ENCODE peak calls at places on chromosomes 13 and 19, in ten cellular contexts. One of them, this sample, is unnamed.

GRCh38 chr13:49585220-49586157 is at the start of gene RCBTB1:
- DNase-seq in A673: peak; percentile 77
- DNase-seq in glutamatergic neuron: peak; percentile 80
- DNase-seq in stimulated activated CD4-positive, alpha-beta T cell treated with anti-CD3 and anti-CD28 coated beads, TNF-alpha, amount 100 ng/mL, for 48 hours: peak; percentile 66
- DNase-seq in cardiac fibroblast: peak; percentile 72
- DNase-seq in effector CD4-positive, alpha-beta T cell: peak; percentile 62
- DNase-seq in naive thymus-derived CD8-positive, alpha-beta T cell: peak; percentile 71
- DNase-seq in T-helper 17 cell: peak; percentile 68
- DNase-seq in GOT3: peak; percentile 20
- DNase-seq in C1 segment of cervical spinal cord: peak; percentile 53
- DNase-seq in this sample: peak; percentile 75

GRCh38 chr19:1173160-1173844 is 766 bp downstream of the SBNO2 start:
- DNase-seq in T-helper 17 cell: no peak
- DNase-seq in GOT3: no peak
- DNase-seq in stimulated activated CD4-positive, alpha-beta T cell treated with anti-CD3 and anti-CD28 coated beads, TNF-alpha, amount 100 ng/mL, for 48 hours: no peak
- DNase-seq in cardiac fibroblast: no peak
- DNase-seq in A673: peak; percentile 50
- DNase-seq in naive thymus-derived CD8-positive, alpha-beta T cell: peak; percentile 26
- DNase-seq in C1 segment of cervical spinal cord: no peak
- DNase-seq in effector CD4-positive, alpha-beta T cell: no peak
- DNase-seq in glutamatergic neuron: no peak
- DNase-seq in this sample: peak; percentile 27

GRCh38 chr13:91216928-91217700 is 130.4 kb upstream of the MIR17HG start:
- DNase-seq in cardiac fibroblast: no peak
- DNase-seq in effector CD4-positive, alpha-beta T cell: no peak
- DNase-seq in C1 segment of cervical spinal cord: no peak
- DNase-seq in naive thymus-derived CD8-positive, alpha-beta T cell: no peak
- DNase-seq in GOT3: no peak
- DNase-seq in stimulated activated CD4-positive, alpha-beta T cell treated with anti-CD3 and anti-CD28 coated beads, TNF-alpha, amount 100 ng/mL, for 48 hours: no peak
- DNase-seq in A673: no peak
- DNase-seq in T-helper 17 cell: no peak
- DNase-seq in glutamatergic neuron: peak; percentile 68
- DNase-seq in this sample: no peak

GRCh38 chr19:932647-933552 is 7.1 kb downstream of the ARID3A start:
- DNase-seq in effector CD4-positive, alpha-beta T cell: no peak
- DNase-seq in A673: no peak
- DNase-seq in GOT3: no peak
- DNase-seq in T-helper 17 cell: no peak
- DNase-seq in cardiac fibroblast: peak; percentile 93
- DNase-seq in C1 segment of cervical spinal cord: no peak
- DNase-seq in glutamatergic neuron: peak; percentile 87
- DNase-seq in naive thymus-derived CD8-positive, alpha-beta T cell: peak; percentile 65
- DNase-seq in stimulated activated CD4-positive, alpha-beta T cell treated with anti-CD3 and anti-CD28 coated beads, TNF-alpha, amount 100 ng/mL, for 48 hours: no peak
- DNase-seq in this sample: no peak

GRCh38 chr13:87671031-87671823 is at the start of gene SLITRK5:
- DNase-seq in glutamatergic neuron: peak; percentile 95
- DNase-seq in stimulated activated CD4-positive, alpha-beta T cell treated with anti-CD3 and anti-CD28 coated beads, TNF-alpha, amount 100 ng/mL, for 48 hours: peak; percentile 55
- DNase-seq in naive thymus-derived CD8-positive, alpha-beta T cell: peak; percentile 39
- DNase-seq in effector CD4-positive, alpha-beta T cell: no peak
- DNase-seq in C1 segment of cervical spinal cord: peak; percentile 76
- DNase-seq in cardiac fibroblast: peak; percentile 47
- DNase-seq in T-helper 17 cell: peak; percentile 23
- DNase-seq in GOT3: peak; percentile 9
- DNase-seq in A673: peak; percentile 90
- DNase-seq in this sample: no peak

GRCh38 chr19:54424201-54424600 is 8.9 kb downstream of the TTYH1 start:
- DNase-seq in C1 segment of cervical spinal cord: no peak
- DNase-seq in T-helper 17 cell: no peak
- DNase-seq in naive thymus-derived CD8-positive, alpha-beta T cell: no peak
- DNase-seq in A673: no peak
- DNase-seq in GOT3: no peak
- DNase-seq in cardiac fibroblast: no peak
- DNase-seq in glutamatergic neuron: no peak
- DNase-seq in effector CD4-positive, alpha-beta T cell: no peak
- DNase-seq in stimulated activated CD4-positive, alpha-beta T cell treated with anti-CD3 and anti-CD28 coated beads, TNF-alpha, amount 100 ng/mL, for 48 hours: no peak
- DNase-seq in this sample: no peak

GRCh38 chr19:11849264-11849615 is 714 bp downstream of the ZNF439 start:
- DNase-seq in glutamatergic neuron: no peak
- DNase-seq in A673: no peak
- DNase-seq in T-helper 17 cell: no peak
- DNase-seq in naive thymus-derived CD8-positive, alpha-beta T cell: no peak
- DNase-seq in GOT3: no peak
- DNase-seq in effector CD4-positive, alpha-beta T cell: no peak
- DNase-seq in C1 segment of cervical spinal cord: no peak
- DNase-seq in stimulated activated CD4-positive, alpha-beta T cell treated with anti-CD3 and anti-CD28 coated beads, TNF-alpha, amount 100 ng/mL, for 48 hours: no peak
- DNase-seq in cardiac fibroblast: peak; percentile 8
- DNase-seq in this sample: peak; percentile 42

GRCh38 chr13:110617326-110618072 is 2.2 kb downstream of the NAXD start:
- DNase-seq in cardiac fibroblast: peak; percentile 86
- DNase-seq in naive thymus-derived CD8-positive, alpha-beta T cell: no peak
- DNase-seq in glutamatergic neuron: no peak
- DNase-seq in C1 segment of cervical spinal cord: no peak
- DNase-seq in stimulated activated CD4-positive, alpha-beta T cell treated with anti-CD3 and anti-CD28 coated beads, TNF-alpha, amount 100 ng/mL, for 48 hours: no peak
- DNase-seq in GOT3: no peak
- DNase-seq in A673: no peak
- DNase-seq in T-helper 17 cell: no peak
- DNase-seq in effector CD4-positive, alpha-beta T cell: no peak
- DNase-seq in this sample: no peak

GRCh38 chr19:47512183-47512947 is 2.5 kb downstream of the NAPA start:
- DNase-seq in glutamatergic neuron: no peak
- DNase-seq in cardiac fibroblast: peak; percentile 70
- DNase-seq in A673: no peak
- DNase-seq in C1 segment of cervical spinal cord: no peak
- DNase-seq in T-helper 17 cell: no peak
- DNase-seq in stimulated activated CD4-positive, alpha-beta T cell treated with anti-CD3 and anti-CD28 coated beads, TNF-alpha, amount 100 ng/mL, for 48 hours: no peak
- DNase-seq in naive thymus-derived CD8-positive, alpha-beta T cell: no peak
- DNase-seq in GOT3: no peak
- DNase-seq in effector CD4-positive, alpha-beta T cell: no peak
- DNase-seq in this sample: no peak

GRCh38 chr13:80547885-80548284 is 207.0 kb upstream of the SPRY2 start:
- DNase-seq in stimulated activated CD4-positive, alpha-beta T cell treated with anti-CD3 and anti-CD28 coated beads, TNF-alpha, amount 100 ng/mL, for 48 hours: no peak
- DNase-seq in C1 segment of cervical spinal cord: no peak
- DNase-seq in cardiac fibroblast: peak; percentile 83
- DNase-seq in effector CD4-positive, alpha-beta T cell: no peak
- DNase-seq in GOT3: no peak
- DNase-seq in T-helper 17 cell: no peak
- DNase-seq in naive thymus-derived CD8-positive, alpha-beta T cell: no peak
- DNase-seq in glutamatergic neuron: no peak
- DNase-seq in A673: no peak
- DNase-seq in this sample: no peak

GRCh38 chr13:50800091-50800739 is 43.3 kb downstream of the DLEU7 start:
- DNase-seq in cardiac fibroblast: no peak
- DNase-seq in C1 segment of cervical spinal cord: no peak
- DNase-seq in effector CD4-positive, alpha-beta T cell: no peak
- DNase-seq in GOT3: no peak
- DNase-seq in naive thymus-derived CD8-positive, alpha-beta T cell: no peak
- DNase-seq in A673: no peak
- DNase-seq in glutamatergic neuron: no peak
- DNase-seq in stimulated activated CD4-positive, alpha-beta T cell treated with anti-CD3 and anti-CD28 coated beads, TNF-alpha, amount 100 ng/mL, for 48 hours: no peak
- DNase-seq in T-helper 17 cell: no peak
- DNase-seq in this sample: no peak

GRCh38 chr19:55152017-55152416 is 3.0 kb upstream of the TNNT1 start:
- DNase-seq in glutamatergic neuron: no peak
- DNase-seq in effector CD4-positive, alpha-beta T cell: no peak
- DNase-seq in A673: peak; percentile 84
- DNase-seq in GOT3: no peak
- DNase-seq in T-helper 17 cell: no peak
- DNase-seq in stimulated activated CD4-positive, alpha-beta T cell treated with anti-CD3 and anti-CD28 coated beads, TNF-alpha, amount 100 ng/mL, for 48 hours: no peak
- DNase-seq in cardiac fibroblast: no peak
- DNase-seq in naive thymus-derived CD8-positive, alpha-beta T cell: no peak
- DNase-seq in C1 segment of cervical spinal cord: no peak
- DNase-seq in this sample: peak; percentile 44

GRCh38 chr19:50280983-50281382 is 48.2 kb downstream of the KCNC3 start:
- DNase-seq in C1 segment of cervical spinal cord: no peak
- DNase-seq in naive thymus-derived CD8-positive, alpha-beta T cell: no peak
- DNase-seq in stimulated activated CD4-positive, alpha-beta T cell treated with anti-CD3 and anti-CD28 coated beads, TNF-alpha, amount 100 ng/mL, for 48 hours: no peak
- DNase-seq in glutamatergic neuron: no peak
- DNase-seq in T-helper 17 cell: no peak
- DNase-seq in effector CD4-positive, alpha-beta T cell: no peak
- DNase-seq in cardiac fibroblast: no peak
- DNase-seq in GOT3: no peak
- DNase-seq in A673: no peak
- DNase-seq in this sample: no peak

GRCh38 chr19:10431254-10431942 is 11.1 kb downstream of the PDE4A start:
- DNase-seq in T-helper 17 cell: no peak
- DNase-seq in naive thymus-derived CD8-positive, alpha-beta T cell: no peak
- DNase-seq in C1 segment of cervical spinal cord: no peak
- DNase-seq in effector CD4-positive, alpha-beta T cell: peak; percentile 37
- DNase-seq in cardiac fibroblast: no peak
- DNase-seq in stimulated activated CD4-positive, alpha-beta T cell treated with anti-CD3 and anti-CD28 coated beads, TNF-alpha, amount 100 ng/mL, for 48 hours: no peak
- DNase-seq in glutamatergic neuron: no peak
- DNase-seq in A673: no peak
- DNase-seq in GOT3: no peak
- DNase-seq in this sample: peak; percentile 26

GRCh38 chr13:94121686-94122085 is 357.8 kb downstream of the DCT start:
- DNase-seq in cardiac fibroblast: peak; percentile 53
- DNase-seq in glutamatergic neuron: no peak
- DNase-seq in A673: peak; percentile 26
- DNase-seq in effector CD4-positive, alpha-beta T cell: no peak
- DNase-seq in GOT3: no peak
- DNase-seq in stimulated activated CD4-positive, alpha-beta T cell treated with anti-CD3 and anti-CD28 coated beads, TNF-alpha, amount 100 ng/mL, for 48 hours: no peak
- DNase-seq in C1 segment of cervical spinal cord: no peak
- DNase-seq in naive thymus-derived CD8-positive, alpha-beta T cell: no peak
- DNase-seq in T-helper 17 cell: no peak
- DNase-seq in this sample: no peak

GRCh38 chr19:48627211-48627864 is 8.0 kb downstream of the SPHK2 start:
- DNase-seq in stimulated activated CD4-positive, alpha-beta T cell treated with anti-CD3 and anti-CD28 coated beads, TNF-alpha, amount 100 ng/mL, for 48 hours: no peak
- DNase-seq in naive thymus-derived CD8-positive, alpha-beta T cell: no peak
- DNase-seq in GOT3: no peak
- DNase-seq in effector CD4-positive, alpha-beta T cell: no peak
- DNase-seq in glutamatergic neuron: no peak
- DNase-seq in A673: no peak
- DNase-seq in cardiac fibroblast: no peak
- DNase-seq in C1 segment of cervical spinal cord: no peak
- DNase-seq in T-helper 17 cell: no peak
- DNase-seq in this sample: no peak

GRCh38 chr19:22945560-22945959 is 57.4 kb downstream of the ZNF728 start:
- DNase-seq in A673: peak; percentile 4
- DNase-seq in cardiac fibroblast: peak; percentile 16
- DNase-seq in T-helper 17 cell: no peak
- DNase-seq in glutamatergic neuron: no peak
- DNase-seq in stimulated activated CD4-positive, alpha-beta T cell treated with anti-CD3 and anti-CD28 coated beads, TNF-alpha, amount 100 ng/mL, for 48 hours: no peak
- DNase-seq in C1 segment of cervical spinal cord: no peak
- DNase-seq in GOT3: no peak
- DNase-seq in effector CD4-positive, alpha-beta T cell: no peak
- DNase-seq in naive thymus-derived CD8-positive, alpha-beta T cell: no peak
- DNase-seq in this sample: peak; percentile 20

This sample was measured in DND-41.